ENCODE peak calls at places on chromosomes 12 and 14, in four cellular contexts. Q is neural crest cell; F is stimulated activated CD4-positive, alpha-beta T cell treated with anti-CD3 and anti-CD28 coated beads, Interleukin-1b, Interleukin-23, amount 100 ng/mL, for 1 hour; D is activated CD4-positive, alpha-beta T cell treated with anti-CD3 and anti-CD28 coated beads, Interleukin-2, amount 50 U/mL, for 1 hour. U is an unnamed sample.

GRCh38 chr12:30582943-30583342 is 112.7 kb downstream of the IPO8 start:
- DNase-seq in Q (no peak), F (no peak), D (no peak), U (no peak)

GRCh38 chr12:104585448-104586055 is 128.8 kb downstream of the CHST11 start:
- DNase-seq in Q (no peak), D (no peak), F (no peak), U (no peak)

GRCh38 chr14:100536721-100537700 is 50.2 kb downstream of the BEGAIN start:
- DNase-seq in F (no peak), Q (no peak), D (no peak), U (peak; percentile 21)

GRCh38 chr12:45988259-45988658 is 2.1 kb downstream of the SCAF11 start:
- DNase-seq in Q (no peak), F (no peak), D (no peak), U (no peak)

GRCh38 chr12:619346-619745 is 43.9 kb downstream of the NINJ2 start:
- DNase-seq in Q (no peak), F (no peak), D (no peak), U (no peak)

GRCh38 chr12:118238888-118239287 is 103.0 kb downstream of the PEBP1 start:
- DNase-seq in D (no peak), Q (no peak), F (no peak), U (no peak)

GRCh38 chr12:120738252-120739030 is 12.8 kb downstream of the ACADS start:
- DNase-seq in D (no peak), Q (no peak), F (no peak), U (no peak)

GRCh38 chr12:104485651-104486341 is 29.0 kb downstream of the CHST11 start:
- DNase-seq in D (peak; percentile 46), Q (no peak), F (no peak), U (no peak)

GRCh38 chr12:71014180-71014785 is 93.7 kb upstream of the PTPRR start:
- DNase-seq in D (no peak), F (no peak), Q (no peak), U (no peak)

GRCh38 chr12:16165506-16165905 is 112.0 kb downstream of the SLC15A5 start:
- DNase-seq in Q (peak; percentile 22), F (no peak), D (no peak), U (peak; percentile 24)

GRCh38 chr12:124217508-124217981 is 77.3 kb upstream of the RFLNA start:
- DNase-seq in Q (no peak), D (no peak), F (no peak), U (no peak)

GRCh38 chr12:59085680-59086079 is 165.4 kb upstream of the LRIG3 start:
- DNase-seq in Q (no peak), D (no peak), F (no peak), U (no peak)

GRCh38 chr14:22428681-22429315 is 160.2 kb downstream of the DAD1 start:
- DNase-seq in F (no peak), Q (no peak), D (no peak), U (no peak)

GRCh38 chr12:62581288-62582064 is 114.8 kb downstream of the MON2 start:
- DNase-seq in F (no peak), Q (no peak), D (no peak), U (no peak)

GRCh38 chr12:104165801-104166200 is 27.8 kb upstream of the NFYB start:
- DNase-seq in F (no peak), Q (no peak), D (no peak), U (no peak)

GRCh38 chr12:94650143-94651056 is at the start of gene TMCC3:
- DNase-seq in F (no peak), Q (peak; percentile 41), D (no peak), U (peak; percentile 75)

GRCh38 chr12:117466677-117467362 is 105.4 kb upstream of the NOS1 start:
- DNase-seq in Q (no peak), F (no peak), D (no peak), U (no peak)

GRCh38 chr12:58395470-58395869 is 454.1 kb downstream of the ATP23 start:
- DNase-seq in Q (no peak), D (no peak), F (no peak), U (no peak)

GRCh38 chr12:78725033-78725432 is 139.5 kb upstream of the SYT1 start:
- DNase-seq in Q (no peak), F (no peak), D (no peak), U (no peak)

GRCh38 chr12:102592134-102592533 is 111.8 kb upstream of the IGF1 start:
- DNase-seq in Q (no peak), F (no peak), D (no peak), U (no peak)

GRCh38 chr12:125340791-125341190 is 275.6 kb downstream of the AACS start:
- DNase-seq in D (no peak), F (no peak), Q (no peak), U (peak; percentile 29)

GRCh38 chr12:64730585-64730964 is 28.6 kb downstream of the GNS start:
- DNase-seq in F (no peak), Q (no peak), D (no peak), U (no peak)

GRCh38 chr14:76267322-76268012 is 108.5 kb upstream of the ESRRB start:
- DNase-seq in Q (peak; percentile 24), D (no peak), F (no peak), U (peak; percentile 50)

GRCh38 chr12:29930503-29930902 is 146.8 kb upstream of the TMTC1 start:
- DNase-seq in F (no peak), D (no peak), Q (no peak), U (no peak)

GRCh38 chr12:132028111-132028510 is 78.4 kb downstream of the EP400 start:
- DNase-seq in Q (no peak), F (no peak), D (no peak), U (no peak)

GRCh38 chr12:83763425-83763824 is 1076.7 kb downstream of the TMTC2 start:
- DNase-seq in Q (no peak), D (no peak), F (no peak), U (no peak)

GRCh38 chr12:8968761-8969160 is 19.3 kb upstream of the M6PR start:
- DNase-seq in Q (no peak), D (no peak), F (no peak), U (no peak)

GRCh38 chr12:20212658-20213387 is 155.5 kb upstream of the PDE3A start:
- DNase-seq in F (no peak), D (no peak), Q (peak; percentile 37), U (peak; percentile 79)

GRCh38 chr14:104373855-104374717 is 205.5 kb upstream of the C14orf180 start:
- DNase-seq in D (no peak), Q (no peak), F (no peak), U (no peak)

GRCh38 chr14:99348816-99349609 is 77.0 kb upstream of the BCL11B start:
- DNase-seq in F (no peak), D (no peak), Q (no peak), U (no peak)

GRCh38 chr12:49900371-49900770 is 3.3 kb downstream of the FAIM2 start:
- DNase-seq in F (no peak), Q (no peak), D (no peak), U (no peak)

GRCh38 chr12:56260921-56261320 is 2.7 kb upstream of the ANKRD52 start:
- DNase-seq in D (no peak), Q (no peak), F (no peak), U (no peak)

GRCh38 chr12:92827836-92828431 is 101.2 kb downstream of the EEA1 start:
- DNase-seq in Q (peak; percentile 25), D (peak; percentile 35), F (no peak), U (peak; percentile 57)

GRCh38 chr12:113040722-113041168 is 15.8 kb upstream of the DTX1 start:
- DNase-seq in Q (no peak), F (no peak), D (no peak), U (peak; percentile 58)

GRCh38 chr14:100605230-100605629 is 18.0 kb upstream of the BEGAIN start:
- DNase-seq in F (no peak), D (no peak), Q (no peak), U (no peak)